ENCODE peak calls at places on chromosomes 1 and 21, in eight cellular contexts. E is uterus, Q is MM.1S, M is lung, X is IMR-90, R is cardiac muscle cell, A is A549, N is heart right ventricle. Z is an unnamed sample. For H3K4me1, the result is how much of the 10 kb centered on the place peaks cover.

GRCh38 chr1:30801826-30802198 is 44.2 kb upstream of the LAPTM5 start:
- DNase-seq in N (peak), A (peak), E (peak), R (peak), Q (peak), M (peak), X (peak), Z (peak)

GRCh38 chr1:57867001-57867400 is 443.1 kb upstream of the DAB1 start:
- DNase-seq in R (no peak), Q (no peak), A (no peak), N (no peak), M (no peak), X (no peak), E (no peak), Z (no peak)

GRCh38 chr1:163897401-163898169 is 575.8 kb downstream of the NUF2 start:
- DNase-seq in A (peak), M (no peak), R (no peak), N (peak), X (peak), Q (no peak), E (peak), Z (peak)

GRCh38 chr1:102891868-102892625 is 216.3 kb downstream of the COL11A1 start:
- DNase-seq in N (no peak), Q (no peak), R (no peak), E (no peak), M (no peak), X (peak), A (peak), Z (no peak)

GRCh38 chr1:208006258-208006920 is 95.5 kb upstream of the CD34 start:
- DNase-seq in N (no peak), X (no peak), Q (no peak), A (no peak), E (no peak), R (no peak), M (no peak), Z (no peak)

GRCh38 chr1:28329395-28330153 is 734 bp downstream of the MED18 start:
- DNase-seq in N (peak), Q (peak), M (no peak), E (peak), R (peak), A (peak), X (peak), Z (no peak)

GRCh38 chr1:16386454-16387113 is 19.5 kb downstream of the SZRD1 start:
- DNase-seq in E (no peak), M (no peak), X (peak), N (no peak), R (no peak), Q (no peak), A (peak), Z (no peak)

GRCh38 chr1:161511018-161511755 is 5.9 kb downstream of the FCGR2A start:
- DNase-seq in N (no peak), A (no peak), M (no peak), R (no peak), E (no peak), X (no peak), Q (no peak), Z (no peak)

GRCh38 chr1:234111458-234112142 is 207.1 kb downstream of the SLC35F3 start:
- DNase-seq in R (peak), M (peak), X (peak), E (no peak), N (peak), Q (no peak), A (peak), Z (no peak)

GRCh38 chr21:41674433-41674832 is 92.4 kb downstream of the RIPK4 start:
- DNase-seq in Q (no peak), R (no peak), N (no peak), M (no peak), E (no peak), X (no peak), A (no peak), Z (no peak)

GRCh38 chr1:37477946-37478345 is 3.6 kb downstream of the ZC3H12A start:
- DNase-seq in N (no peak), R (no peak), A (peak), Q (no peak), X (no peak), M (no peak), E (no peak), Z (peak)

GRCh38 chr1:235102993-235103411 is 25.6 kb downstream of the TOMM20 start:
- DNase-seq in E (peak), M (no peak), Q (no peak), A (no peak), N (no peak), X (no peak), R (no peak), Z (no peak)

GRCh38 chr1:181076852-181077251 is 11.6 kb upstream of the IER5 start:
- DNase-seq in E (no peak), A (no peak), R (no peak), M (no peak), X (no peak), Q (no peak), N (no peak), Z (no peak)

GRCh38 chr1:181077576-181078242 is 10.8 kb upstream of the IER5 start:
- DNase-seq in E (no peak), X (peak), N (no peak), Q (no peak), R (peak), M (no peak), A (no peak), Z (no peak)

GRCh38 chr1:181073638-181074037 is 14.9 kb upstream of the IER5 start:
- DNase-seq in A (peak), X (peak), M (no peak), R (no peak), Q (no peak), N (no peak), E (no peak), Z (no peak)

GRCh38 chr1:181079382-181079781 is 9.1 kb upstream of the IER5 start:
- DNase-seq in R (no peak), E (no peak), X (peak), A (no peak), Q (no peak), N (no peak), M (no peak), Z (no peak)

GRCh38 chr1:181075727-181076350 is 12.7 kb upstream of the IER5 start:
- DNase-seq in E (no peak), R (no peak), M (no peak), A (peak), Q (no peak), X (no peak), N (no peak), Z (no peak)
- H3K4me1 ChIP-seq in E (under half), R (under half), M (under half), A (half or more), Q (under half), X (under half), N (under half), Z (under half)

DNA sequence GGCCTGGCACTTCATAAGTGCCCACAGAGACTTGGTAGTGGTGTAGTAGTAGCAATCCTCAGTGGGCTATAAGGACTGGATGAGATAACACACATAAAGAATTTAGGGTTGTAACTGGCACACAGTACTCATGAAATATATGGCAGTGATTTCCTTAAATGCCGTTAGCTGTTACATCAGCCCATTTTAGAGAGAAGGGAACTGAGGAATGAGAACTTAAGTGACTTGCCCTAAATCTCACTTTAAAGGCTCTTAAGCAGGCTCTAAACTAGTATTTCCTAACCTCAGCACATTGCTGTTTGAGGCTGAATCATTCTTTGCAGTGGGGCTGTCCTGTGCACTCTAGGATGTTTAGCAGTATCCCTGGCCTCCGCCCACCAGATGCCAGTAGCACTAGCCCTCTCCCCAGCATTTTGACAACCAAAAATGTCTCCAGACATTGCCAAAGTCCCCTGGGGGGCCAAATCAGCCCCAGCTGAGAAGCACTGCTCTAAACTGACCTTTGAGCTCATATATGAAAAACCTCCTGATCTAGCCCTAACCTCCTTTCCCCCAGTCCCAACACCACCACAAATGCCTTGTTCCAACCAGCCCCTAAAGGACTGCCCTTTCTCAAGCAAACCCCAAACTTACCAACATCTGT is 11.6 kb downstream of the CAMK2N1 start:
- DNase-seq in Q (no peak), N (no peak), R (no peak), E (no peak), A (peak), X (peak), M (no peak), Z (no peak)
- H3K27ac ChIP-seq in Q (no peak), N (no peak), R (no peak), E (no peak), A (peak), X (no peak), M (no peak), Z (no peak)

GRCh38 chr1:247419326-247419725 is 3.4 kb downstream of the NLRP3 start:
- DNase-seq in A (no peak), N (no peak), E (no peak), M (no peak), X (no peak), Q (no peak), R (no peak), Z (no peak)
- H3K4me1 ChIP-seq in A (under half), N (under half), E (under half), M (under half), X (under half), Q (under half), R (under half), Z (under half)

DNA sequence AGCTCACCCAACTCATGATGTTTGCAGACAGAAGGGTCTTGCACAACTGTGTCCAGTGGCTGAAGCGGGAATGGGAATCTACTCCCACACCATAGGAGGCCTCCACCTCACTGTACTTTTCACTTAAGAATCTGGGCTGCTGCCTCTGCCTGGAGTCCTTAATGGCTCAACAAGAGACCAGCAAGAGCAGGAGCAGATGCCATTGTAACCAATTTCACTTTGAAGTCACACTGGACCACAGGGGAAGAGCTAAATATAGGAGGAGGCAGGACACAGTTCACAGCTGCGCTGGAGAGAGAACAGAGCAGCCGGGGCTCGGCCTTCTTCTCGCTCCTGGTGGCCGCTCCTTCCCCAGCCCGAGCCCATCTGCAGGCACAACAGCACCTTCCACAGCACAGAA is 120.4 kb downstream of the SIPA1L2 start:
- DNase-seq in M (no peak), N (peak), R (peak), X (peak), A (peak), Q (no peak), E (no peak), Z (no peak)
- H3K27ac ChIP-seq in M (peak), N (no peak), R (no peak), X (no peak), A (peak), Q (no peak), E (no peak), Z (no peak)

GRCh38 chr1:155123801-155124200 is 3.9 kb upstream of the EFNA1 start:
- DNase-seq in N (no peak), M (no peak), A (peak), Q (no peak), X (no peak), E (no peak), R (no peak), Z (no peak)
- H3K4me1 ChIP-seq in N (under half), M (under half), A (under half), Q (under half), X (under half), E (under half), R (under half), Z (under half)

DNA sequence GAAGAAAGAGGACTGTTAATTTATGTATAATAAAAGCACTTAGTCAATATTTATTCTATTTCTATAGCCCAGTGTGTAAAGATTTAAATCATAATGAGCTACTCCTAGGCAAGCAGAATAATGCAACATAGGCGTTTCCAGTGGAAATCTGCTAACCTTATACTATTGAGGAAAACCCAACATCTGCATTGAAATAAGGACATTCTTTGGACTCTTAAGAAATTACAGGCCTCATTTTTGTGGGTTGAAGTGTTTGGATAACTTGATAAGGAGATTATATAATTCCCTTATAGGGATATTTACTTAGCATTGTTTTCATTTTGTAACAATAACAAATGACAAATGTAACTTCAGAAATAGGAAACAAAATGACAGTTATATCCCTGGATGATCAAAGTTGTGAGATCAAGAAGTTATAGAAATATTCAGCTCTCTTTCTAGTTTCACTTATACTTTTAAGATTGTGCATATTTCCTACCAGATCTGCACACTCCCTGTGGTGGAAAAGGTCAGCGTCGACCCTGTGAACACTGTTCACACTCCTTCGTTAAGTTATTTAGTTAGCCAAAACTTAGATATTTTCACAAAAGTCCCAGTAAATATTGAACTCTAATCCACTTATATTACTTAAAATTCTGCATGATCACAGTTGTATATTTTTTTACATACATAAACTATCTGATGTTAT is 284.4 kb upstream of the C1orf105 start:
- DNase-seq in Q (no peak), A (no peak), R (no peak), X (peak), M (no peak), E (no peak), N (no peak), Z (no peak)
- H3K27ac ChIP-seq in Q (no peak), A (no peak), R (no peak), X (peak), M (no peak), E (peak), N (no peak), Z (peak)

GRCh38 chr21:36699546-36700294 is 805 bp downstream of the SIM2 start:
- DNase-seq in A (no peak), N (no peak), R (no peak), M (no peak), E (no peak), X (no peak), Q (no peak), Z (no peak)
- H3K4me1 ChIP-seq in A (under half), N (half or more), R (under half), M (under half), E (under half), X (under half), Q (under half), Z (under half)

GRCh38 chr1:9235123-9235513 is 544 bp downstream of the H6PD start:
- DNase-seq in R (no peak), M (no peak), Q (no peak), A (peak), E (no peak), X (peak), N (no peak), Z (no peak)
- H3K27ac ChIP-seq in R (peak), M (peak), Q (peak), A (peak), E (peak), X (peak), N (peak), Z (peak)